ENCODE peak calls at places on chromosomes 1 and 21, in nine cellular contexts. One of them, this sample, is unnamed.
A peak's percentile ranks its signal among the peaks of the same experiment; 100 is the strongest.

GRCh38 chr1:245131026-245131393 is 23.8 kb upstream of the KIF26B start:
- DNase-seq in fibroblast of pulmonary artery: no peak
- DNase-seq in non-pigmented ciliary epithelial cell: no peak
- DNase-seq in GDM1: no peak
- DNase-seq in HFF-Myc: no peak
- DNase-seq in COR-L47: no peak
- DNase-seq in H54: no peak
- DNase-seq in cardiac fibroblast: no peak
- DNase-seq in amniotic stem cell: no peak
- DNase-seq in this sample: no peak

GRCh38 chr1:33255347-33256311 is 663 bp upstream of the ZNF362 start:
- DNase-seq in fibroblast of pulmonary artery: peak; percentile 29
- DNase-seq in non-pigmented ciliary epithelial cell: peak; percentile 19
- DNase-seq in GDM1: peak; percentile 81
- DNase-seq in HFF-Myc: no peak
- DNase-seq in COR-L47: peak; percentile 52
- DNase-seq in H54: no peak
- DNase-seq in cardiac fibroblast: peak; percentile 48
- DNase-seq in amniotic stem cell: no peak
- DNase-seq in this sample: peak; percentile 64

GRCh38 chr1:203572134-203572625 is 54.5 kb upstream of the ATP2B4 start:
- DNase-seq in fibroblast of pulmonary artery: peak; percentile 80
- DNase-seq in non-pigmented ciliary epithelial cell: no peak
- DNase-seq in GDM1: no peak
- DNase-seq in HFF-Myc: no peak
- DNase-seq in COR-L47: no peak
- DNase-seq in H54: no peak
- DNase-seq in cardiac fibroblast: peak; percentile 38
- DNase-seq in amniotic stem cell: no peak
- DNase-seq in this sample: peak; percentile 95

GRCh38 chr1:234533034-234533571 is 54.1 kb upstream of the TARBP1 start:
- DNase-seq in fibroblast of pulmonary artery: peak; percentile 97
- DNase-seq in non-pigmented ciliary epithelial cell: peak; percentile 91
- DNase-seq in GDM1: no peak
- DNase-seq in HFF-Myc: peak; percentile 39
- DNase-seq in COR-L47: no peak
- DNase-seq in H54: peak; percentile 53
- DNase-seq in cardiac fibroblast: peak; percentile 99
- DNase-seq in amniotic stem cell: peak; percentile 59
- DNase-seq in this sample: peak; percentile 86

GRCh38 chr1:1153874-1154273 is 19.8 kb upstream of the TTLL10 start:
- DNase-seq in fibroblast of pulmonary artery: peak; percentile 18
- DNase-seq in non-pigmented ciliary epithelial cell: no peak
- DNase-seq in GDM1: no peak
- DNase-seq in HFF-Myc: no peak
- DNase-seq in COR-L47: no peak
- DNase-seq in H54: no peak
- DNase-seq in cardiac fibroblast: peak; percentile 18
- DNase-seq in amniotic stem cell: no peak
- DNase-seq in this sample: no peak

GRCh38 chr21:41425954-41426655 is at the start of gene MX1:
- DNase-seq in fibroblast of pulmonary artery: peak; percentile 19
- DNase-seq in non-pigmented ciliary epithelial cell: no peak
- DNase-seq in GDM1: no peak
- DNase-seq in HFF-Myc: no peak
- DNase-seq in COR-L47: no peak
- DNase-seq in H54: no peak
- DNase-seq in cardiac fibroblast: peak; percentile 19
- DNase-seq in amniotic stem cell: no peak
- DNase-seq in this sample: peak; percentile 80

GRCh38 chr1:18470650-18471355 is 9.9 kb upstream of the KLHDC7A start:
- DNase-seq in fibroblast of pulmonary artery: no peak
- DNase-seq in non-pigmented ciliary epithelial cell: no peak
- DNase-seq in GDM1: no peak
- DNase-seq in HFF-Myc: no peak
- DNase-seq in COR-L47: no peak
- DNase-seq in H54: no peak
- DNase-seq in cardiac fibroblast: no peak
- DNase-seq in amniotic stem cell: no peak
- DNase-seq in this sample: no peak

GRCh38 chr1:239240736-239241135 is 145.6 kb upstream of the CHRM3 start:
- DNase-seq in fibroblast of pulmonary artery: no peak
- DNase-seq in non-pigmented ciliary epithelial cell: no peak
- DNase-seq in GDM1: no peak
- DNase-seq in HFF-Myc: no peak
- DNase-seq in COR-L47: no peak
- DNase-seq in H54: no peak
- DNase-seq in cardiac fibroblast: no peak
- DNase-seq in amniotic stem cell: no peak
- DNase-seq in this sample: no peak

GRCh38 chr1:213953816-213954215 is 34.0 kb upstream of the PROX1 start:
- DNase-seq in fibroblast of pulmonary artery: no peak
- DNase-seq in non-pigmented ciliary epithelial cell: no peak
- DNase-seq in GDM1: no peak
- DNase-seq in HFF-Myc: no peak
- DNase-seq in COR-L47: no peak
- DNase-seq in H54: no peak
- DNase-seq in cardiac fibroblast: no peak
- DNase-seq in amniotic stem cell: no peak
- DNase-seq in this sample: no peak

GRCh38 chr1:68104155-68104554 is 53.7 kb upstream of the DIRAS3 start:
- DNase-seq in fibroblast of pulmonary artery: peak; percentile 76
- DNase-seq in non-pigmented ciliary epithelial cell: peak; percentile 60
- DNase-seq in GDM1: no peak
- DNase-seq in HFF-Myc: no peak
- DNase-seq in COR-L47: peak; percentile 24
- DNase-seq in H54: no peak
- DNase-seq in cardiac fibroblast: peak; percentile 73
- DNase-seq in amniotic stem cell: no peak
- DNase-seq in this sample: peak; percentile 62

GRCh38 chr1:201489656-201490261 is 17.2 kb downstream of the CSRP1 start:
- DNase-seq in fibroblast of pulmonary artery: peak; percentile 45
- DNase-seq in non-pigmented ciliary epithelial cell: no peak
- DNase-seq in GDM1: no peak
- DNase-seq in HFF-Myc: no peak
- DNase-seq in COR-L47: no peak
- DNase-seq in H54: no peak
- DNase-seq in cardiac fibroblast: peak; percentile 54
- DNase-seq in amniotic stem cell: no peak
- DNase-seq in this sample: no peak

GRCh38 chr1:228329887-228330286 is 76.7 kb downstream of the TRIM11 start:
- DNase-seq in fibroblast of pulmonary artery: no peak
- DNase-seq in non-pigmented ciliary epithelial cell: no peak
- DNase-seq in GDM1: no peak
- DNase-seq in HFF-Myc: no peak
- DNase-seq in COR-L47: no peak
- DNase-seq in H54: no peak
- DNase-seq in cardiac fibroblast: no peak
- DNase-seq in amniotic stem cell: no peak
- DNase-seq in this sample: no peak

GRCh38 chr1:86828024-86828423 is 85.9 kb downstream of the SELENOF start:
- DNase-seq in fibroblast of pulmonary artery: no peak
- DNase-seq in non-pigmented ciliary epithelial cell: no peak
- DNase-seq in GDM1: no peak
- DNase-seq in HFF-Myc: no peak
- DNase-seq in COR-L47: no peak
- DNase-seq in H54: no peak
- DNase-seq in cardiac fibroblast: no peak
- DNase-seq in amniotic stem cell: no peak
- DNase-seq in this sample: no peak

GRCh38 chr1:58412071-58412580 is 134.4 kb downstream of the OMA1 start:
- DNase-seq in fibroblast of pulmonary artery: peak; percentile 62
- DNase-seq in non-pigmented ciliary epithelial cell: peak; percentile 36
- DNase-seq in GDM1: no peak
- DNase-seq in HFF-Myc: no peak
- DNase-seq in COR-L47: no peak
- DNase-seq in H54: no peak
- DNase-seq in cardiac fibroblast: peak; percentile 72
- DNase-seq in amniotic stem cell: no peak
- DNase-seq in this sample: peak; percentile 63

GRCh38 chr1:151980287-151981177 is 13.1 kb downstream of the S100A10 start:
- DNase-seq in fibroblast of pulmonary artery: peak; percentile 62
- DNase-seq in non-pigmented ciliary epithelial cell: no peak
- DNase-seq in GDM1: no peak
- DNase-seq in HFF-Myc: no peak
- DNase-seq in COR-L47: no peak
- DNase-seq in H54: no peak
- DNase-seq in cardiac fibroblast: peak; percentile 91
- DNase-seq in amniotic stem cell: no peak
- DNase-seq in this sample: peak; percentile 60

This sample was measured in astrocyte of the hippocampus.